ENCODE peak calls at places on chromosomes 2 and 18, in ten cellular contexts. One of them, this sample, is unnamed.

GRCh38 chr2:204834716-204835115 is 289.4 kb downstream of the PARD3B start:
- DNase-seq in effector CD8-positive, alpha-beta T cell: no peak
- DNase-seq in fibroblast of lung: no peak
- DNase-seq in NCI-H345: no peak
- DNase-seq in NCI-H446 treated with DMSO at 0.1 percent for 48 hours: no peak
- DNase-seq in SK-N-MC: no peak
- DNase-seq in lower leg skin: no peak
- DNase-seq in activated CD4-positive, alpha-beta T cell treated with anti-CD3 and anti-CD28 coated beads, Interleukin-2, amount 50 U/mL, for 1 hour: no peak
- DNase-seq in neural crest cell: no peak
- DNase-seq in AG09309: no peak
- DNase-seq in this sample: no peak

GRCh38 chr2:130327703-130328527 is 14.8 kb upstream of the IMP4 start:
- DNase-seq in effector CD8-positive, alpha-beta T cell: no peak
- DNase-seq in fibroblast of lung: peak; percentile 84
- DNase-seq in NCI-H345: no peak
- DNase-seq in NCI-H446 treated with DMSO at 0.1 percent for 48 hours: no peak
- DNase-seq in SK-N-MC: no peak
- DNase-seq in lower leg skin: no peak
- DNase-seq in activated CD4-positive, alpha-beta T cell treated with anti-CD3 and anti-CD28 coated beads, Interleukin-2, amount 50 U/mL, for 1 hour: no peak
- DNase-seq in neural crest cell: no peak
- DNase-seq in AG09309: no peak
- DNase-seq in this sample: no peak

GRCh38 chr2:18156421-18156820 is 278.0 kb downstream of the KCNS3 start:
- DNase-seq in effector CD8-positive, alpha-beta T cell: no peak
- DNase-seq in fibroblast of lung: no peak
- DNase-seq in NCI-H345: no peak
- DNase-seq in NCI-H446 treated with DMSO at 0.1 percent for 48 hours: no peak
- DNase-seq in SK-N-MC: no peak
- DNase-seq in lower leg skin: no peak
- DNase-seq in activated CD4-positive, alpha-beta T cell treated with anti-CD3 and anti-CD28 coated beads, Interleukin-2, amount 50 U/mL, for 1 hour: no peak
- DNase-seq in neural crest cell: no peak
- DNase-seq in AG09309: no peak
- DNase-seq in this sample: no peak

GRCh38 chr2:134892282-134893054 is 26.2 kb upstream of the CCNT2 start:
- DNase-seq in effector CD8-positive, alpha-beta T cell: no peak
- DNase-seq in fibroblast of lung: no peak
- DNase-seq in NCI-H345: no peak
- DNase-seq in NCI-H446 treated with DMSO at 0.1 percent for 48 hours: no peak
- DNase-seq in SK-N-MC: no peak
- DNase-seq in lower leg skin: no peak
- DNase-seq in activated CD4-positive, alpha-beta T cell treated with anti-CD3 and anti-CD28 coated beads, Interleukin-2, amount 50 U/mL, for 1 hour: no peak
- DNase-seq in neural crest cell: no peak
- DNase-seq in AG09309: no peak
- DNase-seq in this sample: no peak

GRCh38 chr2:241894056-241894641 is 24.6 kb downstream of the RTP5 start:
- DNase-seq in effector CD8-positive, alpha-beta T cell: no peak
- DNase-seq in fibroblast of lung: no peak
- DNase-seq in NCI-H345: no peak
- DNase-seq in NCI-H446 treated with DMSO at 0.1 percent for 48 hours: no peak
- DNase-seq in SK-N-MC: no peak
- DNase-seq in lower leg skin: peak; percentile 83
- DNase-seq in activated CD4-positive, alpha-beta T cell treated with anti-CD3 and anti-CD28 coated beads, Interleukin-2, amount 50 U/mL, for 1 hour: no peak
- DNase-seq in neural crest cell: no peak
- DNase-seq in AG09309: no peak
- DNase-seq in this sample: no peak

GRCh38 chr2:11406492-11407381 is 59.2 kb downstream of the E2F6 start:
- DNase-seq in effector CD8-positive, alpha-beta T cell: no peak
- DNase-seq in fibroblast of lung: peak; percentile 67
- DNase-seq in NCI-H345: no peak
- DNase-seq in NCI-H446 treated with DMSO at 0.1 percent for 48 hours: no peak
- DNase-seq in SK-N-MC: no peak
- DNase-seq in lower leg skin: peak; percentile 83
- DNase-seq in activated CD4-positive, alpha-beta T cell treated with anti-CD3 and anti-CD28 coated beads, Interleukin-2, amount 50 U/mL, for 1 hour: no peak
- DNase-seq in neural crest cell: no peak
- DNase-seq in AG09309: peak; percentile 53
- DNase-seq in this sample: no peak

GRCh38 chr2:27446057-27446456 is 3.9 kb downstream of the KRTCAP3 start:
- DNase-seq in effector CD8-positive, alpha-beta T cell: no peak
- DNase-seq in fibroblast of lung: no peak
- DNase-seq in NCI-H345: no peak
- DNase-seq in NCI-H446 treated with DMSO at 0.1 percent for 48 hours: no peak
- DNase-seq in SK-N-MC: no peak
- DNase-seq in lower leg skin: peak; percentile 87
- DNase-seq in activated CD4-positive, alpha-beta T cell treated with anti-CD3 and anti-CD28 coated beads, Interleukin-2, amount 50 U/mL, for 1 hour: no peak
- DNase-seq in neural crest cell: no peak
- DNase-seq in AG09309: no peak
- DNase-seq in this sample: no peak

GRCh38 chr2:225534697-225535096 is 135.2 kb downstream of the NYAP2 start:
- DNase-seq in effector CD8-positive, alpha-beta T cell: no peak
- DNase-seq in fibroblast of lung: no peak
- DNase-seq in NCI-H345: no peak
- DNase-seq in NCI-H446 treated with DMSO at 0.1 percent for 48 hours: no peak
- DNase-seq in SK-N-MC: no peak
- DNase-seq in lower leg skin: no peak
- DNase-seq in activated CD4-positive, alpha-beta T cell treated with anti-CD3 and anti-CD28 coated beads, Interleukin-2, amount 50 U/mL, for 1 hour: no peak
- DNase-seq in neural crest cell: no peak
- DNase-seq in AG09309: peak; percentile 7
- DNase-seq in this sample: no peak

GRCh38 chr2:205682239-205683021 is at the start of gene NRP2:
- DNase-seq in effector CD8-positive, alpha-beta T cell: no peak
- DNase-seq in fibroblast of lung: peak; percentile 91
- DNase-seq in NCI-H345: peak; percentile 81
- DNase-seq in NCI-H446 treated with DMSO at 0.1 percent for 48 hours: peak; percentile 73
- DNase-seq in SK-N-MC: no peak
- DNase-seq in lower leg skin: peak; percentile 96
- DNase-seq in activated CD4-positive, alpha-beta T cell treated with anti-CD3 and anti-CD28 coated beads, Interleukin-2, amount 50 U/mL, for 1 hour: peak; percentile 37
- DNase-seq in neural crest cell: peak; percentile 77
- DNase-seq in AG09309: no peak
- DNase-seq in this sample: peak; percentile 53

GRCh38 chr18:63346471-63347183 is 20.4 kb downstream of the KDSR start:
- DNase-seq in effector CD8-positive, alpha-beta T cell: no peak
- DNase-seq in fibroblast of lung: peak; percentile 36
- DNase-seq in NCI-H345: no peak
- DNase-seq in NCI-H446 treated with DMSO at 0.1 percent for 48 hours: no peak
- DNase-seq in SK-N-MC: no peak
- DNase-seq in lower leg skin: no peak
- DNase-seq in activated CD4-positive, alpha-beta T cell treated with anti-CD3 and anti-CD28 coated beads, Interleukin-2, amount 50 U/mL, for 1 hour: no peak
- DNase-seq in neural crest cell: no peak
- DNase-seq in AG09309: no peak
- DNase-seq in this sample: no peak

GRCh38 chr2:85164145-85164559 is 31.0 kb downstream of the TCF7L1 start:
- DNase-seq in effector CD8-positive, alpha-beta T cell: no peak
- DNase-seq in fibroblast of lung: no peak
- DNase-seq in NCI-H345: no peak
- DNase-seq in NCI-H446 treated with DMSO at 0.1 percent for 48 hours: no peak
- DNase-seq in SK-N-MC: no peak
- DNase-seq in lower leg skin: peak; percentile 64
- DNase-seq in activated CD4-positive, alpha-beta T cell treated with anti-CD3 and anti-CD28 coated beads, Interleukin-2, amount 50 U/mL, for 1 hour: no peak
- DNase-seq in neural crest cell: no peak
- DNase-seq in AG09309: no peak
- DNase-seq in this sample: no peak

GRCh38 chr2:27638023-27638637 is 9.3 kb downstream of the GPN1 start:
- DNase-seq in effector CD8-positive, alpha-beta T cell: no peak
- DNase-seq in fibroblast of lung: peak; percentile 97
- DNase-seq in NCI-H345: no peak
- DNase-seq in NCI-H446 treated with DMSO at 0.1 percent for 48 hours: no peak
- DNase-seq in SK-N-MC: no peak
- DNase-seq in lower leg skin: no peak
- DNase-seq in activated CD4-positive, alpha-beta T cell treated with anti-CD3 and anti-CD28 coated beads, Interleukin-2, amount 50 U/mL, for 1 hour: no peak
- DNase-seq in neural crest cell: no peak
- DNase-seq in AG09309: peak; percentile 55
- DNase-seq in this sample: no peak

GRCh38 chr18:39058386-39059000 is 1492.9 kb upstream of the CELF4 start:
- DNase-seq in effector CD8-positive, alpha-beta T cell: no peak
- DNase-seq in fibroblast of lung: no peak
- DNase-seq in NCI-H345: no peak
- DNase-seq in NCI-H446 treated with DMSO at 0.1 percent for 48 hours: peak; percentile 46
- DNase-seq in SK-N-MC: no peak
- DNase-seq in lower leg skin: no peak
- DNase-seq in activated CD4-positive, alpha-beta T cell treated with anti-CD3 and anti-CD28 coated beads, Interleukin-2, amount 50 U/mL, for 1 hour: no peak
- DNase-seq in neural crest cell: no peak
- DNase-seq in AG09309: no peak
- DNase-seq in this sample: no peak

GRCh38 chr2:110816404-110817365 is 84.3 kb downstream of the ACOXL start:
- DNase-seq in effector CD8-positive, alpha-beta T cell: no peak
- DNase-seq in fibroblast of lung: peak; percentile 16
- DNase-seq in NCI-H345: no peak
- DNase-seq in NCI-H446 treated with DMSO at 0.1 percent for 48 hours: no peak
- DNase-seq in SK-N-MC: no peak
- DNase-seq in lower leg skin: peak; percentile 62
- DNase-seq in activated CD4-positive, alpha-beta T cell treated with anti-CD3 and anti-CD28 coated beads, Interleukin-2, amount 50 U/mL, for 1 hour: no peak
- DNase-seq in neural crest cell: no peak
- DNase-seq in AG09309: no peak
- DNase-seq in this sample: no peak

This sample was measured in hypothalamus.